ENCODE peak calls at places on chromosome 1, in six cellular contexts. One of them, this sample, is unnamed.
A peak's percentile ranks its signal among the peaks of the same experiment; 100 is the strongest.

GRCh38 chr1:10632691-10633090 is 157.9 kb downstream of the PEX14 start:
- DNase-seq in PC-9: no peak
- DNase-seq in lower lobe of right lung: peak; percentile 43
- DNase-seq in H9: no peak
- DNase-seq in CD4-positive, alpha-beta T cell: no peak
- DNase-seq in IMR-90: no peak
- DNase-seq in this sample: no peak

GRCh38 chr1:9593492-9594465 is 5.1 kb downstream of the TMEM201 start:
- DNase-seq in PC-9: no peak
- DNase-seq in lower lobe of right lung: peak; percentile 77
- DNase-seq in H9: peak; percentile 93
- DNase-seq in CD4-positive, alpha-beta T cell: no peak
- DNase-seq in IMR-90: peak; percentile 69
- DNase-seq in this sample: peak; percentile 98

GRCh38 chr1:205337481-205337880 is 15.9 kb upstream of the NUAK2 start:
- DNase-seq in PC-9: no peak
- DNase-seq in lower lobe of right lung: no peak
- DNase-seq in H9: no peak
- DNase-seq in CD4-positive, alpha-beta T cell: no peak
- DNase-seq in IMR-90: no peak
- DNase-seq in this sample: peak; percentile 98

GRCh38 chr1:29122987-29123870 is 474 bp downstream of the TMEM200B start:
- DNase-seq in PC-9: no peak
- DNase-seq in lower lobe of right lung: no peak
- DNase-seq in H9: no peak
- DNase-seq in CD4-positive, alpha-beta T cell: no peak
- DNase-seq in IMR-90: peak; percentile 16
- DNase-seq in this sample: no peak

GRCh38 chr1:234774971-234775370 is 165.0 kb upstream of the IRF2BP2 start:
- DNase-seq in PC-9: no peak
- DNase-seq in lower lobe of right lung: no peak
- DNase-seq in H9: no peak
- DNase-seq in CD4-positive, alpha-beta T cell: no peak
- DNase-seq in IMR-90: no peak
- DNase-seq in this sample: peak; percentile 11

GRCh38 chr1:87231703-87232363 is 96.8 kb upstream of the LMO4 start:
- DNase-seq in PC-9: no peak
- DNase-seq in lower lobe of right lung: no peak
- DNase-seq in H9: no peak
- DNase-seq in CD4-positive, alpha-beta T cell: no peak
- DNase-seq in IMR-90: no peak
- DNase-seq in this sample: no peak

GRCh38 chr1:112636597-112637256 is 17.1 kb downstream of the CAPZA1 start:
- DNase-seq in PC-9: no peak
- DNase-seq in lower lobe of right lung: no peak
- DNase-seq in H9: no peak
- DNase-seq in CD4-positive, alpha-beta T cell: no peak
- DNase-seq in IMR-90: no peak
- DNase-seq in this sample: no peak

GRCh38 chr1:159949891-159950480 is 4.1 kb downstream of the SLAMF9 start:
- DNase-seq in PC-9: no peak
- DNase-seq in lower lobe of right lung: no peak
- DNase-seq in H9: no peak
- DNase-seq in CD4-positive, alpha-beta T cell: no peak
- DNase-seq in IMR-90: no peak
- DNase-seq in this sample: no peak

GRCh38 chr1:234586892-234587445 is 23.0 kb downstream of the IRF2BP2 start:
- DNase-seq in PC-9: no peak
- DNase-seq in lower lobe of right lung: no peak
- DNase-seq in H9: no peak
- DNase-seq in CD4-positive, alpha-beta T cell: no peak
- DNase-seq in IMR-90: no peak
- DNase-seq in this sample: no peak

GRCh38 chr1:68211781-68212180 is 20.5 kb downstream of the WLS start:
- DNase-seq in PC-9: no peak
- DNase-seq in lower lobe of right lung: no peak
- DNase-seq in H9: no peak
- DNase-seq in CD4-positive, alpha-beta T cell: no peak
- DNase-seq in IMR-90: no peak
- DNase-seq in this sample: no peak

GRCh38 chr1:203465146-203465798 is 10.3 kb upstream of the PRELP start:
- DNase-seq in PC-9: no peak
- DNase-seq in lower lobe of right lung: no peak
- DNase-seq in H9: no peak
- DNase-seq in CD4-positive, alpha-beta T cell: no peak
- DNase-seq in IMR-90: no peak
- DNase-seq in this sample: no peak

GRCh38 chr1:94974224-94974623 is 47.3 kb upstream of the CNN3 start:
- DNase-seq in PC-9: no peak
- DNase-seq in lower lobe of right lung: no peak
- DNase-seq in H9: no peak
- DNase-seq in CD4-positive, alpha-beta T cell: no peak
- DNase-seq in IMR-90: peak; percentile 67
- DNase-seq in this sample: no peak

GRCh38 chr1:221693087-221693486 is 48.8 kb downstream of the DUSP10 start:
- DNase-seq in PC-9: no peak
- DNase-seq in lower lobe of right lung: no peak
- DNase-seq in H9: no peak
- DNase-seq in CD4-positive, alpha-beta T cell: no peak
- DNase-seq in IMR-90: no peak
- DNase-seq in this sample: no peak

GRCh38 chr1:9590945-9591668 is 2.4 kb downstream of the TMEM201 start:
- DNase-seq in PC-9: no peak
- DNase-seq in lower lobe of right lung: peak; percentile 48
- DNase-seq in H9: no peak
- DNase-seq in CD4-positive, alpha-beta T cell: no peak
- DNase-seq in IMR-90: no peak
- DNase-seq in this sample: no peak

DNA sequence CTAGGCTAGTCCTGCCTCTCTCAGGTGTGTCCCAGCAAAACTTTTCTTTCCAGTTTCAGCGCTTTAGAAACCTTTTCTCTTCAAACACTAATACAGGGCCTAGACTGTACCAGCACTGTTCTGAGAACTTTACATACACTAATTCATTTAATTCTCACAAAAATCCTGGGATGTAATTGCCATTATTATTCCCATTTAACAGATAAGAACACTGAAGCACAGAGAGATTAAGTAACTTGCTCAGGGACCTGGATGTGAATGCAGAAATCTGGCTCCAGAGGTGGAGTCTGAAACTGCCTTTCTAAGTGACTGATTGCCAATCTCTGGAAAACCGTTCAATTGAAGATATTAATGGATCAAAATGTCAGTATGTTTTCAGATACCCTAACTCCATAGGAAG is 849 bp upstream of the UCK2 start:
- DNase-seq in PC-9: no peak
- DNase-seq in lower lobe of right lung: no peak
- DNase-seq in H9: no peak
- DNase-seq in CD4-positive, alpha-beta T cell: no peak
- DNase-seq in IMR-90: no peak
- DNase-seq in this sample: no peak
- H3K27ac ChIP-seq in PC-9: no peak overlapping the region
- H3K27ac ChIP-seq in lower lobe of right lung: no peak overlapping the region
- H3K27ac ChIP-seq in H9: no peak overlapping the region
- H3K27ac ChIP-seq in CD4-positive, alpha-beta T cell: no peak overlapping the region
- H3K27ac ChIP-seq in IMR-90: no peak overlapping the region
- H3K27ac ChIP-seq in this sample: no peak overlapping the region

GRCh38 chr1:116166011-116166571 is 54.9 kb downstream of the MAB21L3 start:
- DNase-seq in PC-9: no peak
- DNase-seq in lower lobe of right lung: no peak
- DNase-seq in H9: no peak
- DNase-seq in CD4-positive, alpha-beta T cell: no peak
- DNase-seq in IMR-90: no peak
- DNase-seq in this sample: no peak

GRCh38 chr1:116164890-116165176 is 53.6 kb downstream of the MAB21L3 start:
- DNase-seq in PC-9: no peak
- DNase-seq in lower lobe of right lung: no peak
- DNase-seq in H9: no peak
- DNase-seq in CD4-positive, alpha-beta T cell: no peak
- DNase-seq in IMR-90: no peak
- DNase-seq in this sample: no peak

GRCh38 chr1:116166655-116167054 is 55.5 kb downstream of the MAB21L3 start:
- DNase-seq in PC-9: no peak
- DNase-seq in lower lobe of right lung: no peak
- DNase-seq in H9: no peak
- DNase-seq in CD4-positive, alpha-beta T cell: no peak
- DNase-seq in IMR-90: no peak
- DNase-seq in this sample: no peak

GRCh38 chr1:116164056-116164889 is 53.1 kb downstream of the MAB21L3 start:
- DNase-seq in PC-9: no peak
- DNase-seq in lower lobe of right lung: no peak
- DNase-seq in H9: no peak
- DNase-seq in CD4-positive, alpha-beta T cell: no peak
- DNase-seq in IMR-90: no peak
- DNase-seq in this sample: no peak

DNA sequence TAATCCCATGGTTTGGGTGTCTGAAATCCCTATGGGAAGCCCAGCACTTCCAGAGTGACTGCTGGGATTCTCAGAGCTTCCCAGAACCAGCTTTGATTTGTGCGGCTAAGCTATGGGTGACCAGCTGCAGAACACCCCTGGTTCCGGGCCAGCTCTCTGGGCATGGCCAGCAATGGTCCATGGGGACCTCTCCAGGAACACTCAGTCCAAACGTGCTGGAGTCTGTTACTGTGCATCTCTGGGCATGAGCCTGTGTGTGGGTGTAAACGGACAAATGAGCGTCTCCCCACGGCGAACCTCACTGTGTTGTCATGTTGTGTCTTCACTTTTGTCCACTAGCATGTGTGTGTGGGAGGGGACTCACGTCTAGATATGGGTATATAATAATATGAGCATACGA is 54.4 kb downstream of the MAB21L3 start:
- DNase-seq in PC-9: no peak
- DNase-seq in lower lobe of right lung: no peak
- DNase-seq in H9: no peak
- DNase-seq in CD4-positive, alpha-beta T cell: no peak
- DNase-seq in IMR-90: no peak
- DNase-seq in this sample: no peak
- H3K27ac ChIP-seq in PC-9: no peak overlapping the region
- H3K27ac ChIP-seq in lower lobe of right lung: peak overlapping the region; percentile 71
- H3K27ac ChIP-seq in H9: no peak overlapping the region
- H3K27ac ChIP-seq in CD4-positive, alpha-beta T cell: no peak overlapping the region
- H3K27ac ChIP-seq in IMR-90: no peak overlapping the region
- H3K27ac ChIP-seq in this sample: no peak overlapping the region

DNA sequence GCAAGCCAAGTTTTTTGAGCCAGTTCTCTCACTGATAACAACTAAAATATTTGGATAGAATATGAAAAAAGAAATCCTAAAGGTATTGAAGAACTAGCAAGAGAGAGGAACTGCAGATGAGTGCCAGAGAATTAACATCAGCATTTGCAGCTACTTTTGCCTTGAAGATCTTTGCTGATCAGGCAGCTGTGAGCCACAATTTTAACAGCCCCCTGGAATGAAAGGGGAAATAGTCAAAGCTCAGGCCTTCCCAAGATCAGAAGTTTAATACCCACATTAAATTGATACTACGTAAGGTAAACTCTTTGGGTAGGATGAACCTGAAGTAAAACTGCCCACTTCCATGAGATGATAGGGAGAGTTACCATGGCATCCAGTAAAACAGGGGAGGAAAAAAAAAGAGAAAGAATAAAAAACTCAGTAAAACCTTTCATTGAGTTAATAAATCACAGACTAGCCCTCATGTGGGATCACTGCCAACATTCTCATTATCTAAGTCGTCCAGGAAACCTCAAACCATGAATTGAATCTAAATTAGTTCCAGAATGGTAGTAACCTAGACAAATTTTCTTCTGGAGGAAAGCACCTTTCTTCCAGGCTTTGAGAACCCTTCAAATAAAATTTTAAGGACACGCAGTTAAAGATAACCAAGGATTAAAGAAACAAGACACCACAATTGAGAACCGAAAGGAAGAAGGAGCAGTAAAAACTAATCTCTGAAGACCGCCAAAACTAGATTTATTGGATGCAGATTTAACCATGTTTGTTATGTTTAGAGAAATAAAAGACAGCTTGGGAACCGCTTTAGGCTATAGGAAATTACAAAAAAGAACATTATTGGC is 28.3 kb downstream of the SCP2 start:
- DNase-seq in PC-9: no peak
- DNase-seq in lower lobe of right lung: no peak
- DNase-seq in H9: no peak
- DNase-seq in CD4-positive, alpha-beta T cell: no peak
- DNase-seq in IMR-90: peak; percentile 85
- DNase-seq in this sample: no peak
- H3K27ac ChIP-seq in PC-9: no peak overlapping the region
- H3K27ac ChIP-seq in lower lobe of right lung: no peak overlapping the region
- H3K27ac ChIP-seq in H9: no peak overlapping the region
- H3K27ac ChIP-seq in CD4-positive, alpha-beta T cell: no peak overlapping the region
- H3K27ac ChIP-seq in IMR-90: no peak overlapping the region
- H3K27ac ChIP-seq in this sample: no peak overlapping the region

GRCh38 chr1:25033828-25034451 is 103.9 kb upstream of the RUNX3 start:
- DNase-seq in PC-9: no peak
- DNase-seq in lower lobe of right lung: peak; percentile 80
- DNase-seq in H9: no peak
- DNase-seq in CD4-positive, alpha-beta T cell: no peak
- DNase-seq in IMR-90: no peak
- DNase-seq in this sample: no peak

GRCh38 chr1:25030674-25031589 is 100.9 kb upstream of the RUNX3 start:
- DNase-seq in PC-9: no peak
- DNase-seq in lower lobe of right lung: no peak
- DNase-seq in H9: no peak
- DNase-seq in CD4-positive, alpha-beta T cell: peak; percentile 59
- DNase-seq in IMR-90: peak; percentile 23
- DNase-seq in this sample: no peak

GRCh38 chr1:25033030-25033827 is 103.2 kb upstream of the RUNX3 start:
- DNase-seq in PC-9: no peak
- DNase-seq in lower lobe of right lung: no peak
- DNase-seq in H9: no peak
- DNase-seq in CD4-positive, alpha-beta T cell: no peak
- DNase-seq in IMR-90: no peak
- DNase-seq in this sample: no peak

GRCh38 chr1:25031966-25032667 is 102.0 kb upstream of the RUNX3 start:
- DNase-seq in PC-9: no peak
- DNase-seq in lower lobe of right lung: peak; percentile 83
- DNase-seq in H9: no peak
- DNase-seq in CD4-positive, alpha-beta T cell: peak; percentile 73
- DNase-seq in IMR-90: peak; percentile 63
- DNase-seq in this sample: no peak

GRCh38 chr1:25031601-25031965 is 101.5 kb upstream of the RUNX3 start:
- DNase-seq in PC-9: no peak
- DNase-seq in lower lobe of right lung: no peak
- DNase-seq in H9: no peak
- DNase-seq in CD4-positive, alpha-beta T cell: no peak
- DNase-seq in IMR-90: no peak
- DNase-seq in this sample: no peak
- H3K27ac ChIP-seq in PC-9: no peak overlapping the region
- H3K27ac ChIP-seq in lower lobe of right lung: no peak overlapping the region
- H3K27ac ChIP-seq in H9: no peak overlapping the region
- H3K27ac ChIP-seq in CD4-positive, alpha-beta T cell: peak overlapping the region; percentile 84
- H3K27ac ChIP-seq in IMR-90: no peak overlapping the region
- H3K27ac ChIP-seq in this sample: no peak overlapping the region

DNA sequence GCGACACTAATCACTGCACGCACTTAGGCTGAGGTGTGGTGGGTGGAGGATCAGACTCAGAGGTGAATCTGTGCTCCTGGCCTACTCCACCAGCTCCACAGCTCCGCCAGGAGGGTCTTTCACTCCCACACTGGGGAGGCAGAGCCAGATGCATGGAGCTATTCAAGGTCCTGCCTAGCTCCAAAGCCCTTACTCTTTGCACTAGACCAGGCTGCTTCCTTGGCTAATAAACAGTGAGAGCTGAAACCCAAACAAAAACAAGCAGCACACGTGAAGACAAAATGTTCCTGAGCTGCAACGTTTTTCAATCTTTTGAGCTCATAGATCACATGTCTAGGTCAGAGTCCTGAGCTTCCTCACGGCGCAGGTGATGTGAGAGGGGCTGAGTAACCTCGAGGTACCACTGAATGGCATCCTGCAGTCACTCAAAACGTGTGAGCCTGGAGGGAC is 19.2 kb downstream of the CAPZB start:
- DNase-seq in PC-9: no peak
- DNase-seq in lower lobe of right lung: no peak
- DNase-seq in H9: no peak
- DNase-seq in CD4-positive, alpha-beta T cell: no peak
- DNase-seq in IMR-90: no peak
- DNase-seq in this sample: no peak
- H3K27ac ChIP-seq in PC-9: no peak overlapping the region
- H3K27ac ChIP-seq in lower lobe of right lung: peak overlapping the region; percentile 5
- H3K27ac ChIP-seq in H9: no peak overlapping the region
- H3K27ac ChIP-seq in CD4-positive, alpha-beta T cell: peak overlapping the region; percentile 48
- H3K27ac ChIP-seq in IMR-90: no peak overlapping the region
- H3K27ac ChIP-seq in this sample: no peak overlapping the region